ENCODE peak calls at places on chromosomes 12 and 14, in seven cellular contexts. One of them, this sample, is unnamed.

GRCh38 chr12:115135800-115136211 is 451.8 kb upstream of the TBX3 start:
- DNase-seq in SK-N-SH: no peak
- DNase-seq in K562: no peak
- DNase-seq in GM12878: no peak
- DNase-seq in HepG2: no peak
- DNase-seq in H1: no peak
- DNase-seq in GM12891: no peak
- DNase-seq in this sample: no peak

GRCh38 chr14:95527392-95528002 is 7.4 kb upstream of the GLRX5 start:
- DNase-seq in GM12891: no peak
- DNase-seq in K562: peak
- DNase-seq in SK-N-SH: peak
- DNase-seq in HepG2: peak
- DNase-seq in H1: no peak
- DNase-seq in GM12878: no peak
- DNase-seq in this sample: no peak

GRCh38 chr12:11672361-11672760 is 22.9 kb downstream of the ETV6 start:
- DNase-seq in GM12878: no peak
- DNase-seq in GM12891: no peak
- DNase-seq in HepG2: no peak
- DNase-seq in SK-N-SH: peak
- DNase-seq in H1: no peak
- DNase-seq in K562: no peak
- DNase-seq in this sample: no peak

GRCh38 chr14:93231129-93231979 is 24.3 kb downstream of the UBR7 start:
- DNase-seq in HepG2: no peak
- DNase-seq in GM12891: no peak
- DNase-seq in K562: no peak
- DNase-seq in GM12878: no peak
- DNase-seq in H1: no peak
- DNase-seq in SK-N-SH: peak
- DNase-seq in this sample: no peak

GRCh38 chr14:24092960-24093900 is 881 bp upstream of the PCK2 start:
- DNase-seq in HepG2: no peak
- DNase-seq in K562: no peak
- DNase-seq in SK-N-SH: no peak
- DNase-seq in H1: no peak
- DNase-seq in GM12878: no peak
- DNase-seq in GM12891: no peak
- DNase-seq in this sample: no peak

GRCh38 chr12:13102481-13103195 is 829 bp downstream of the GSG1 start:
- DNase-seq in SK-N-SH: no peak
- DNase-seq in H1: no peak
- DNase-seq in GM12891: no peak
- DNase-seq in GM12878: no peak
- DNase-seq in K562: no peak
- DNase-seq in HepG2: no peak
- DNase-seq in this sample: no peak

GRCh38 chr12:6863033-6863432 is 4.3 kb upstream of the TPI1 start:
- DNase-seq in H1: no peak
- DNase-seq in GM12878: no peak
- DNase-seq in K562: no peak
- DNase-seq in GM12891: no peak
- DNase-seq in HepG2: no peak
- DNase-seq in SK-N-SH: no peak
- DNase-seq in this sample: no peak

GRCh38 chr12:96220902-96221301 is 26.7 kb downstream of the ELK3 start:
- DNase-seq in HepG2: no peak
- DNase-seq in GM12891: no peak
- DNase-seq in GM12878: no peak
- DNase-seq in K562: no peak
- DNase-seq in H1: no peak
- DNase-seq in SK-N-SH: no peak
- DNase-seq in this sample: no peak

GRCh38 chr12:18926188-18926587 is 188.3 kb downstream of the CAPZA3 start:
- DNase-seq in SK-N-SH: no peak
- DNase-seq in H1: no peak
- DNase-seq in HepG2: no peak
- DNase-seq in GM12891: no peak
- DNase-seq in GM12878: no peak
- DNase-seq in K562: no peak
- DNase-seq in this sample: no peak

GRCh38 chr12:60279224-60279623 is 683.4 kb downstream of the SLC16A7 start:
- DNase-seq in GM12878: no peak
- DNase-seq in H1: no peak
- DNase-seq in HepG2: no peak
- DNase-seq in SK-N-SH: no peak
- DNase-seq in K562: no peak
- DNase-seq in GM12891: no peak
- DNase-seq in this sample: no peak

GRCh38 chr12:24770334-24770733 is 178.6 kb downstream of the BCAT1 start:
- DNase-seq in GM12878: no peak
- DNase-seq in GM12891: no peak
- DNase-seq in H1: no peak
- DNase-seq in K562: no peak
- DNase-seq in HepG2: no peak
- DNase-seq in SK-N-SH: no peak
- DNase-seq in this sample: no peak

GRCh38 chr12:101856030-101856429 is 21.4 kb upstream of the DRAM1 start:
- DNase-seq in H1: no peak
- DNase-seq in SK-N-SH: no peak
- DNase-seq in GM12878: no peak
- DNase-seq in K562: peak
- DNase-seq in GM12891: no peak
- DNase-seq in HepG2: no peak
- DNase-seq in this sample: no peak

GRCh38 chr14:102285106-102285505 is 19.9 kb downstream of the MOK start:
- DNase-seq in GM12891: no peak
- DNase-seq in HepG2: no peak
- DNase-seq in GM12878: no peak
- DNase-seq in H1: no peak
- DNase-seq in SK-N-SH: no peak
- DNase-seq in K562: no peak
- DNase-seq in this sample: no peak

GRCh38 chr14:102293784-102294183 is 11.2 kb downstream of the MOK start:
- DNase-seq in GM12878: no peak
- DNase-seq in H1: no peak
- DNase-seq in GM12891: no peak
- DNase-seq in HepG2: no peak
- DNase-seq in SK-N-SH: no peak
- DNase-seq in K562: no peak
- DNase-seq in this sample: no peak

GRCh38 chr14:102292446-102292845 is 12.5 kb downstream of the MOK start:
- DNase-seq in GM12878: no peak
- DNase-seq in HepG2: no peak
- DNase-seq in GM12891: no peak
- DNase-seq in H1: no peak
- DNase-seq in K562: no peak
- DNase-seq in SK-N-SH: no peak
- DNase-seq in this sample: no peak

GRCh38 chr14:102282751-102283465 is 22.1 kb downstream of the MOK start:
- DNase-seq in K562: no peak
- DNase-seq in SK-N-SH: no peak
- DNase-seq in GM12878: no peak
- DNase-seq in H1: no peak
- DNase-seq in GM12891: no peak
- DNase-seq in HepG2: no peak
- DNase-seq in this sample: no peak

GRCh38 chr14:102288139-102288538 is 16.8 kb downstream of the MOK start:
- DNase-seq in K562: no peak
- DNase-seq in HepG2: no peak
- DNase-seq in GM12878: no peak
- DNase-seq in SK-N-SH: no peak
- DNase-seq in GM12891: no peak
- DNase-seq in H1: no peak
- DNase-seq in this sample: no peak
- TF ChIP-seq TAF1 in K562: no peak
- TF ChIP-seq TAF1 in HepG2: no peak
- TF ChIP-seq TAF1 in GM12878: no peak
- TF ChIP-seq TAF1 in SK-N-SH: no peak
- TF ChIP-seq TAF1 in GM12891: no peak
- TF ChIP-seq TAF1 in H1: no peak
- TF ChIP-seq TAF1 in this sample: no peak

GRCh38 chr14:22819191-22819988 is 4.2 kb upstream of the SLC7A7 start:
- DNase-seq in SK-N-SH: no peak
- DNase-seq in H1: no peak
- DNase-seq in K562: no peak
- DNase-seq in HepG2: peak
- DNase-seq in GM12891: no peak
- DNase-seq in GM12878: no peak
- DNase-seq in this sample: no peak
- TF ChIP-seq POLR2AphosphoS5 in SK-N-SH: no peak
- TF ChIP-seq POLR2AphosphoS5 in H1: no peak
- TF ChIP-seq POLR2AphosphoS5 in K562: no peak
- TF ChIP-seq POLR2AphosphoS5 in HepG2: no peak
- TF ChIP-seq POLR2AphosphoS5 in GM12891: no peak
- TF ChIP-seq POLR2AphosphoS5 in GM12878: peak
- TF ChIP-seq POLR2AphosphoS5 in this sample: no peak

GRCh38 chr14:20706657-20707355 is 18.2 kb downstream of the ANG start:
- DNase-seq in SK-N-SH: no peak
- DNase-seq in H1: no peak
- DNase-seq in HepG2: no peak
- DNase-seq in GM12891: no peak
- DNase-seq in K562: no peak
- DNase-seq in GM12878: no peak
- DNase-seq in this sample: no peak
- TF ChIP-seq TAF1 in SK-N-SH: no peak
- TF ChIP-seq TAF1 in H1: no peak
- TF ChIP-seq TAF1 in HepG2: no peak
- TF ChIP-seq TAF1 in GM12891: no peak
- TF ChIP-seq TAF1 in K562: no peak
- TF ChIP-seq TAF1 in GM12878: no peak
- TF ChIP-seq TAF1 in this sample: no peak

GRCh38 chr14:39488600-39488999 is 56.4 kb upstream of the FBXO33 start:
- DNase-seq in GM12891: no peak
- DNase-seq in SK-N-SH: no peak
- DNase-seq in H1: no peak
- DNase-seq in K562: no peak
- DNase-seq in HepG2: no peak
- DNase-seq in GM12878: no peak
- DNase-seq in this sample: no peak
- TF ChIP-seq POLR2AphosphoS5 in GM12891: no peak
- TF ChIP-seq POLR2AphosphoS5 in SK-N-SH: no peak
- TF ChIP-seq POLR2AphosphoS5 in H1: no peak
- TF ChIP-seq POLR2AphosphoS5 in K562: no peak
- TF ChIP-seq POLR2AphosphoS5 in HepG2: no peak
- TF ChIP-seq POLR2AphosphoS5 in GM12878: no peak
- TF ChIP-seq POLR2AphosphoS5 in this sample: no peak

GRCh38 chr12:62258231-62258630 is 2.0 kb upstream of the USP15 start:
- DNase-seq in HepG2: no peak
- DNase-seq in GM12878: no peak
- DNase-seq in SK-N-SH: no peak
- DNase-seq in GM12891: no peak
- DNase-seq in K562: no peak
- DNase-seq in H1: no peak
- DNase-seq in this sample: no peak

GRCh38 chr12:62259311-62259992 is 752 bp upstream of the USP15 start:
- DNase-seq in H1: no peak
- DNase-seq in HepG2: peak
- DNase-seq in GM12891: no peak
- DNase-seq in SK-N-SH: peak
- DNase-seq in GM12878: no peak
- DNase-seq in K562: no peak
- DNase-seq in this sample: no peak

GRCh38 chr12:62259993-62260732 is at the start of gene USP15:
- DNase-seq in H1: peak
- DNase-seq in GM12891: peak
- DNase-seq in SK-N-SH: peak
- DNase-seq in K562: peak
- DNase-seq in GM12878: peak
- DNase-seq in HepG2: peak
- DNase-seq in this sample: peak

GRCh38 chr12:62254967-62255366 is 5.2 kb upstream of the USP15 start:
- DNase-seq in GM12891: no peak
- DNase-seq in HepG2: no peak
- DNase-seq in GM12878: no peak
- DNase-seq in SK-N-SH: no peak
- DNase-seq in H1: no peak
- DNase-seq in K562: no peak
- DNase-seq in this sample: no peak

GRCh38 chr12:62256408-62257079 is 3.7 kb upstream of the USP15 start:
- DNase-seq in SK-N-SH: no peak
- DNase-seq in GM12878: no peak
- DNase-seq in K562: peak
- DNase-seq in GM12891: no peak
- DNase-seq in HepG2: no peak
- DNase-seq in H1: no peak
- DNase-seq in this sample: no peak
- TF ChIP-seq TAF1 in SK-N-SH: no peak
- TF ChIP-seq TAF1 in GM12878: no peak
- TF ChIP-seq TAF1 in K562: no peak
- TF ChIP-seq TAF1 in GM12891: no peak
- TF ChIP-seq TAF1 in HepG2: no peak
- TF ChIP-seq TAF1 in H1: no peak
- TF ChIP-seq TAF1 in this sample: no peak

GRCh38 chr12:20011200-20011599 is 357.1 kb upstream of the PDE3A start:
- DNase-seq in HepG2: no peak
- DNase-seq in GM12891: no peak
- DNase-seq in SK-N-SH: no peak
- DNase-seq in H1: no peak
- DNase-seq in GM12878: no peak
- DNase-seq in K562: no peak
- DNase-seq in this sample: no peak
- TF ChIP-seq POLR2AphosphoS5 in HepG2: no peak
- TF ChIP-seq POLR2AphosphoS5 in GM12891: no peak
- TF ChIP-seq POLR2AphosphoS5 in SK-N-SH: no peak
- TF ChIP-seq POLR2AphosphoS5 in H1: no peak
- TF ChIP-seq POLR2AphosphoS5 in GM12878: no peak
- TF ChIP-seq POLR2AphosphoS5 in K562: no peak
- TF ChIP-seq POLR2AphosphoS5 in this sample: no peak